ENCODE peak calls at places on chromosomes 1 and 21, in four cellular contexts. W is KG1, S is cardiac muscle cell, X is SK-MEL-5. V is an unnamed sample.

GRCh38 chr1:156486421-156487344 is 13.9 kb downstream of the MEF2D start:
- DNase-seq in S (no peak), W (no peak), X (peak; percentile 74), V (no peak)

GRCh38 chr1:179714159-179714558 is 28.9 kb upstream of the FAM163A start:
- DNase-seq in X (no peak), W (no peak), S (no peak), V (no peak)

GRCh38 chr1:109823543-109824348 is 60.0 kb upstream of the EPS8L3 start:
- DNase-seq in W (no peak), X (no peak), S (peak; percentile 63), V (no peak)

GRCh38 chr1:190478193-190479007 is 736 bp upstream of the BRINP3 start:
- DNase-seq in S (peak; percentile 51), W (no peak), X (peak; percentile 22), V (no peak)

GRCh38 chr1:43847882-43848281 is 85.7 kb upstream of the ARTN start:
- DNase-seq in W (no peak), S (no peak), X (no peak), V (no peak)

GRCh38 chr1:77824083-77824482 is 44.6 kb downstream of the MIGA1 start:
- DNase-seq in W (no peak), X (no peak), S (peak; percentile 62), V (no peak)

GRCh38 chr1:59431566-59432294 is 134.8 kb downstream of the FGGY start:
- DNase-seq in X (no peak), W (no peak), S (no peak), V (no peak)

GRCh38 chr1:218259800-218260199 is 25.3 kb upstream of the RRP15 start:
- DNase-seq in W (no peak), X (peak; percentile 50), S (peak; percentile 10), V (no peak)

GRCh38 chr1:59062743-59063142 is 234.2 kb upstream of the FGGY start:
- DNase-seq in X (no peak), S (peak; percentile 84), W (no peak), V (no peak)

GRCh38 chr1:185971688-185972087 is 237.5 kb downstream of the HMCN1 start:
- DNase-seq in X (peak; percentile 96), W (no peak), S (peak; percentile 82), V (no peak)

GRCh38 chr1:155379877-155380192 is 59.1 kb downstream of the RUSC1 start:
- DNase-seq in X (no peak), S (no peak), W (no peak), V (no peak)

GRCh38 chr1:31588751-31589515 is 12.6 kb downstream of the TINAGL1 start:
- DNase-seq in W (no peak), X (no peak), S (peak; percentile 37), V (no peak)

GRCh38 chr1:70295737-70296136 is 58.8 kb downstream of the ANKRD13C start:
- DNase-seq in S (no peak), W (no peak), X (no peak), V (no peak)

GRCh38 chr21:15722591-15723324 is 7.0 kb upstream of the USP25 start:
- DNase-seq in X (no peak), S (no peak), W (no peak), V (no peak)

GRCh38 chr21:33033094-33033951 is 7.6 kb downstream of the OLIG2 start:
- DNase-seq in X (no peak), W (no peak), S (no peak), V (no peak)

GRCh38 chr21:33402011-33402979 is 918 bp upstream of the IFNGR2 start:
- DNase-seq in S (peak; percentile 89), X (peak; percentile 42), W (no peak), V (no peak)

GRCh38 chr1:6287431-6287886 is 26.6 kb upstream of the GPR153 start:
- DNase-seq in X (no peak), S (no peak), W (no peak), V (no peak)

GRCh38 chr1:246214708-246215504 is 292.2 kb downstream of the SMYD3 start:
- DNase-seq in S (peak; percentile 92), W (peak; percentile 65), X (peak; percentile 97), V (no peak)

GRCh38 chr1:30533796-30534550 is 189.4 kb downstream of the MATN1 start:
- DNase-seq in W (no peak), S (no peak), X (no peak), V (no peak)

GRCh38 chr1:218573871-218574270 is 228.7 kb downstream of the TGFB2 start:
- DNase-seq in S (no peak), X (no peak), W (no peak), V (no peak)

GRCh38 chr1:210373878-210374599 is 45.3 kb downstream of the HHAT start:
- DNase-seq in S (peak; percentile 91), X (peak; percentile 98), W (no peak), V (peak; percentile 55)

GRCh38 chr1:101144868-101145808 is 91.7 kb upstream of the S1PR1 start:
- DNase-seq in W (no peak), S (peak; percentile 38), X (no peak), V (no peak)

GRCh38 chr1:7540816-7541215 is 230.3 kb upstream of the VAMP3 start:
- DNase-seq in X (no peak), S (no peak), W (no peak), V (no peak)

GRCh38 chr1:239619190-239619589 is 232.8 kb downstream of the CHRM3 start:
- DNase-seq in W (no peak), S (no peak), X (no peak), V (no peak)

GRCh38 chr1:95829581-95829980 is 595.6 kb downstream of the RWDD3 start:
- DNase-seq in W (no peak), X (no peak), S (no peak), V (no peak)

GRCh38 chr21:33042812-33043211 is 17.1 kb downstream of the OLIG2 start:
- DNase-seq in X (no peak), W (no peak), S (peak; percentile 91), V (no peak)

GRCh38 chr1:54842963-54843362 is 41.8 kb upstream of the TTC22 start:
- DNase-seq in X (no peak), W (no peak), S (no peak), V (no peak)

GRCh38 chr1:116359060-116359830 is 13.8 kb upstream of the ATP1A1 start:
- DNase-seq in X (no peak), S (peak; percentile 64), W (no peak), V (peak; percentile 70)

GRCh38 chr1:45785583-45785982 is 17.8 kb upstream of the MAST2 start:
- DNase-seq in X (peak; percentile 56), W (no peak), S (no peak), V (no peak)

V was measured in SK-N-MC.